ENCODE peak calls at places on chromosomes 11 and 22, in five cellular contexts. H is COR-L47, J is RKO, N is iris pigment epithelial cell, S is GM18507. Q is an unnamed sample.

GRCh38 chr11:2929880-2930704 is 872 bp upstream of the PHLDA2 start:
- DNase-seq in J (peak; percentile 84), S (peak; percentile 45), N (peak; percentile 60), H (peak; percentile 23), Q (no peak)

GRCh38 chr11:132088551-132088950 is 718.1 kb downstream of the NTM start:
- DNase-seq in J (no peak), H (no peak), N (no peak), S (no peak), Q (no peak)

GRCh38 chr11:46902694-46903093 is 15.7 kb downstream of the LRP4 start:
- DNase-seq in N (no peak), H (no peak), S (no peak), J (no peak), Q (no peak)

GRCh38 chr11:73999581-74000306 is 9.1 kb downstream of the UCP3 start:
- DNase-seq in H (no peak), J (no peak), N (no peak), S (no peak), Q (no peak)

GRCh38 chr11:12813371-12814225 is 139.4 kb downstream of the TEAD1 start:
- DNase-seq in S (no peak), J (no peak), N (peak; percentile 69), H (no peak), Q (peak; percentile 45)

GRCh38 chr11:125807909-125808308 is 20.0 kb downstream of the PATE3 start:
- DNase-seq in S (no peak), N (peak; percentile 19), J (no peak), H (no peak), Q (no peak)

GRCh38 chr22:50302041-50302541 is 5.4 kb downstream of the PLXNB2 start:
- DNase-seq in S (no peak), J (no peak), H (no peak), N (no peak), Q (no peak)

GRCh38 chr11:10394229-10395100 is 60.6 kb upstream of the AMPD3 start:
- DNase-seq in N (no peak), H (no peak), J (no peak), S (no peak), Q (no peak)

GRCh38 chr22:31230155-31230870 is 18.2 kb downstream of the LIMK2 start:
- DNase-seq in N (peak; percentile 84), J (no peak), H (no peak), S (no peak), Q (no peak)

GRCh38 chr11:134611537-134611936 is 199.5 kb upstream of the B3GAT1 start:
- DNase-seq in H (no peak), S (no peak), J (no peak), N (no peak), Q (no peak)

GRCh38 chr22:42169055-42169469 is 38.5 kb upstream of the CYP2D6 start:
- DNase-seq in N (peak; percentile 63), H (peak; percentile 70), S (peak; percentile 68), J (peak; percentile 69), Q (peak; percentile 87)

GRCh38 chr11:2777871-2778629 is 78.3 kb upstream of the KCNQ1OT1 start:
- DNase-seq in J (no peak), S (no peak), N (no peak), H (peak; percentile 25), Q (no peak)

GRCh38 chr11:66685276-66686099 is 7.8 kb upstream of the RBM4B start:
- DNase-seq in J (no peak), S (no peak), H (no peak), N (no peak), Q (no peak)

GRCh38 chr11:119371067-119371601 is 10.4 kb downstream of the USP2 start:
- DNase-seq in H (no peak), J (no peak), S (no peak), N (no peak), Q (no peak)

GRCh38 chr11:79076526-79077115 is 364.2 kb downstream of the TENM4 start:
- DNase-seq in S (peak; percentile 9), J (peak; percentile 55), H (peak; percentile 36), N (peak; percentile 54), Q (peak; percentile 46)

GRCh38 chr11:74870485-74870884 is 78.4 kb downstream of the XRRA1 start:
- DNase-seq in H (no peak), S (no peak), N (peak; percentile 66), J (peak; percentile 36), Q (peak; percentile 77)

GRCh38 chr11:70135142-70136132 is 57.3 kb downstream of the ANO1 start:
- DNase-seq in S (no peak), H (no peak), N (peak; percentile 15), J (no peak), Q (no peak)

GRCh38 chr11:114889464-114890065 is 211.2 kb downstream of the NXPE2 start:
- DNase-seq in H (no peak), N (no peak), J (no peak), S (no peak), Q (no peak)

GRCh38 chr22:37661160-37661924 is 2.8 kb downstream of the PDXP start:
- DNase-seq in J (no peak), H (peak; percentile 59), N (peak; percentile 77), S (no peak), Q (peak; percentile 86)

GRCh38 chr11:126165366-126166156 is 45.9 kb downstream of the RPUSD4 start:
- DNase-seq in H (no peak), S (no peak), J (no peak), N (no peak), Q (no peak)

GRCh38 chr11:43574949-43575915 is 105.3 kb upstream of the HSD17B12 start:
- DNase-seq in J (no peak), S (no peak), H (peak; percentile 20), N (peak; percentile 61), Q (peak; percentile 69)

GRCh38 chr11:44016546-44017442 is 31.0 kb upstream of the ACCSL start:
- DNase-seq in N (no peak), H (no peak), S (no peak), J (no peak), Q (no peak)

GRCh38 chr22:27456696-27457503 is 344.7 kb downstream of the MN1 start:
- DNase-seq in S (no peak), J (peak; percentile 18), N (peak; percentile 89), H (no peak), Q (no peak)

GRCh38 chr22:41237707-41238569 is 2.8 kb downstream of the CHADL start:
- DNase-seq in H (peak; percentile 29), J (peak; percentile 25), N (peak; percentile 27), S (peak; percentile 78), Q (no peak)

GRCh38 chr11:47391077-47391583 is 12.8 kb upstream of the SPI1 start:
- DNase-seq in H (no peak), N (no peak), S (no peak), J (no peak), Q (no peak)

GRCh38 chr11:110173775-110174644 is 80.8 kb downstream of the ZC3H12C start:
- DNase-seq in N (peak; percentile 87), J (no peak), S (peak; percentile 18), H (no peak), Q (peak; percentile 62)

GRCh38 chr22:20138868-20139267 is 7.3 kb downstream of the ZDHHC8 start:
- DNase-seq in J (no peak), H (no peak), S (no peak), N (no peak), Q (no peak)

GRCh38 chr11:100612766-100613165 is 74.3 kb upstream of the ARHGAP42 start:
- DNase-seq in S (no peak), H (no peak), J (no peak), N (no peak), Q (no peak)

GRCh38 chr11:93468286-93468685 is 74.9 kb downstream of the SMCO4 start:
- DNase-seq in N (no peak), S (no peak), J (no peak), H (peak; percentile 19), Q (no peak)

GRCh38 chr11:69297926-69298777 is 4.2 kb downstream of the MYEOV start:
- DNase-seq in N (peak; percentile 93), J (peak; percentile 89), H (no peak), S (peak; percentile 77), Q (peak; percentile 85)

GRCh38 chr11:34345012-34345804 is 12.6 kb downstream of the ABTB2 start:
- DNase-seq in H (peak; percentile 58), N (peak; percentile 92), J (peak; percentile 41), S (no peak), Q (no peak)

GRCh38 chr22:23834830-23835772 is 3.7 kb downstream of the DERL3 start:
- DNase-seq in J (no peak), S (no peak), N (no peak), H (no peak), Q (no peak)

GRCh38 chr22:50323900-50324299 is 2.9 kb downstream of the DENND6B start:
- DNase-seq in S (no peak), J (no peak), H (no peak), N (no peak), Q (no peak)

GRCh38 chr11:17550455-17551346 is 3.6 kb downstream of the OTOG start:
- DNase-seq in H (no peak), N (peak; percentile 8), J (peak; percentile 20), S (no peak), Q (no peak)

GRCh38 chr11:2464451-2465165 is 19.8 kb downstream of the KCNQ1 start:
- DNase-seq in J (no peak), S (no peak), N (no peak), H (no peak), Q (no peak)

Q was measured in SK-MEL-5.